ENCODE peak calls at places on chromosome 2, in seven cellular contexts. U, V, T, J, L, D and N are unnamed samples.

GRCh38 chr2:10462178-10463083 is 14.3 kb upstream of the ODC1 start:
- DNase-seq in U (no peak), V (no peak), T (no peak), J (no peak), L (no peak), D (no peak), N (peak; percentile 42)

GRCh38 chr2:121489284-121489683 is 41.4 kb upstream of the RNU4ATAC start:
- DNase-seq in U (no peak), V (no peak), T (no peak), J (no peak), L (no peak), D (peak; percentile 54), N (no peak)

GRCh38 chr2:180367831-180368230 is 360.7 kb upstream of the CWC22 start:
- DNase-seq in U (no peak), V (no peak), T (peak; percentile 11), J (no peak), L (no peak), D (peak; percentile 68), N (peak; percentile 18)

GRCh38 chr2:28979041-28979440 is 2.1 kb upstream of the TOGARAM2 start:
- DNase-seq in U (no peak), V (no peak), T (no peak), J (no peak), L (no peak), D (no peak), N (no peak)

GRCh38 chr2:39902103-39902502 is 123.0 kb upstream of the THUMPD2 start:
- DNase-seq in U (no peak), V (no peak), T (peak; percentile 73), J (no peak), L (no peak), D (peak; percentile 45), N (no peak)

GRCh38 chr2:40700211-40700954 is 248.5 kb upstream of the SLC8A1 start:
- DNase-seq in U (no peak), V (no peak), T (no peak), J (no peak), L (no peak), D (no peak), N (no peak)

GRCh38 chr2:156001851-156002250 is 330.7 kb downstream of the NR4A2 start:
- DNase-seq in U (no peak), V (no peak), T (no peak), J (no peak), L (no peak), D (no peak), N (no peak)

GRCh38 chr2:3638456-3638810 is 19.6 kb upstream of the ALLC start:
- DNase-seq in U (no peak), V (no peak), T (no peak), J (peak; percentile 21), L (no peak), D (no peak), N (no peak)

GRCh38 chr2:105426626-105427292 is 27.9 kb upstream of the FHL2 start:
- DNase-seq in U (no peak), V (no peak), T (no peak), J (no peak), L (no peak), D (no peak), N (no peak)

GRCh38 chr2:117470311-117471095 is 344.0 kb upstream of the DDX18 start:
- DNase-seq in U (no peak), V (no peak), T (no peak), J (no peak), L (no peak), D (peak; percentile 43), N (peak; percentile 77)

GRCh38 chr2:237326250-237327171 is 87.5 kb downstream of the COL6A3 start:
- DNase-seq in U (no peak), V (no peak), T (no peak), J (no peak), L (no peak), D (no peak), N (no peak)

GRCh38 chr2:105252271-105252670 is 10.7 kb downstream of the GPR45 start:
- DNase-seq in U (no peak), V (no peak), T (no peak), J (no peak), L (no peak), D (no peak), N (no peak)

GRCh38 chr2:211724933-211725332 is 813.7 kb downstream of the ERBB4 start:
- DNase-seq in U (no peak), V (no peak), T (no peak), J (no peak), L (no peak), D (no peak), N (no peak)

GRCh38 chr2:109438773-109439191 is 175.0 kb downstream of the SEPTIN10 start:
- DNase-seq in U (no peak), V (no peak), T (peak; percentile 67), J (peak; percentile 20), L (peak; percentile 85), D (peak; percentile 33), N (no peak)

GRCh38 chr2:60819936-60820335 is 61.4 kb upstream of the REL start:
- DNase-seq in U (no peak), V (no peak), T (no peak), J (no peak), L (no peak), D (no peak), N (no peak)

GRCh38 chr2:96939415-96939814 is 47.0 kb downstream of the FAM178B start:
- DNase-seq in U (no peak), V (no peak), T (no peak), J (no peak), L (no peak), D (no peak), N (no peak)

GRCh38 chr2:191650896-191651773 is 26.8 kb upstream of the NABP1 start:
- DNase-seq in U (no peak), V (peak; percentile 75), T (no peak), J (no peak), L (no peak), D (peak; percentile 25), N (no peak)

GRCh38 chr2:47221956-47222355 is 66.8 kb upstream of the STPG4 start:
- DNase-seq in U (no peak), V (no peak), T (peak; percentile 53), J (no peak), L (no peak), D (no peak), N (no peak)

GRCh38 chr2:224023188-224023587 is 15.9 kb downstream of the SERPINE2 start:
- DNase-seq in U (no peak), V (no peak), T (peak; percentile 47), J (no peak), L (no peak), D (peak; percentile 77), N (no peak)

GRCh38 chr2:48315847-48316194 is 214.1 kb upstream of the STON1 start:
- DNase-seq in U (peak; percentile 58), V (no peak), T (peak; percentile 2), J (no peak), L (no peak), D (peak; percentile 28), N (peak; percentile 29)

GRCh38 chr2:61291851-61292575 is 130.0 kb downstream of the C2orf74 start:
- DNase-seq in U (no peak), V (no peak), T (no peak), J (no peak), L (no peak), D (no peak), N (no peak)

GRCh38 chr2:45300026-45300750 is 290.9 kb upstream of the SIX2 start:
- DNase-seq in U (no peak), V (no peak), T (no peak), J (no peak), L (no peak), D (no peak), N (peak; percentile 75)

GRCh38 chr2:196066794-196067382 is 1.7 kb downstream of the DNAH7 start:
- DNase-seq in U (no peak), V (no peak), T (no peak), J (no peak), L (no peak), D (peak; percentile 65), N (no peak)

GRCh38 chr2:102803041-102803896 is 41.4 kb downstream of the TMEM182 start:
- DNase-seq in U (no peak), V (no peak), T (no peak), J (no peak), L (no peak), D (no peak), N (no peak)

GRCh38 chr2:26562811-26563645 is 78.1 kb downstream of the CIB4 start:
- DNase-seq in U (no peak), V (no peak), T (no peak), J (peak; percentile 66), L (no peak), D (peak; percentile 61), N (peak; percentile 38)

DNA sequence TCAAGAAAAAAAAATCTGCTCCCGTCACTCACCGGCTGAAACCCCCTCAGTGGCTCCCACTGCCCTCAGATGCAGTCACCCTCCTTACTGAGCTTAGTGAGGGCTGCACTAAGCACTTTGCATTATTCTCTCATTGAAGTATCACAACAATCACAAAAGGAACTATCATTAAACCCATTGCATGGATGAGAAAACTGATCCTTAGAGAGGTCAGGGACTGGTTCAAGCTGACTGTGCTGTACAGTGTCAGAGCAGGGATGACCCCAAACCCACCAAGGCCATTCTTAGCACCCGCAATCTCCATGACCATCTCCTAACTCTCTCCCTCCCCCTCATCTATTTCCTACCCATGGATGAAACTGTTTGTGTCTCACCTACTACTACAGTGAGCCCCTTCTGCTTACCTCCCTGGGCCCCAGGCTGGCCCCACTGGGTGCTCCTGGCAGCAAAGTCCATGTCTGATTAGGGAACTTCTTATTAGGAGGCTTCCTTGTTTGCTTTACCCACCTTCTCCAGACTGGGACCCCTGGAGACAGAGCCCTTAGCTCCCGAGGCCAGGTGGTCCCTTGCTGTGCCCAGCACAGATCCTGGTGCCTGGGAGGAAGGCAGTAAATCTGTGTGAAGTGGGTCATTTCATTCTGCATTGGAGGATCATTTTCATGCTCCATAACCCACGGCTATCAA is 139.3 kb upstream of the ID2 start:
- DNase-seq in U (peak; percentile 9), V (no peak), T (no peak), J (no peak), L (no peak), D (no peak), N (no peak)
- H3K4me3 ChIP-seq in U (no peak overlapping the region), V (no peak overlapping the region), T (no peak overlapping the region), J (no peak overlapping the region), L (no peak overlapping the region), D (no peak overlapping the region), N (no peak overlapping the region)

GRCh38 chr2:70469435-70469834 is 84.2 kb downstream of the TGFA start:
- DNase-seq in U (no peak), V (no peak), T (no peak), J (no peak), L (no peak), D (no peak), N (no peak)
- TF ChIP-seq CTCF in U (no peak), V (no peak), T (peak; percentile 14), J (no peak), L (no peak), D (peak; percentile 26), N (no peak)

GRCh38 chr2:207629553-207629952 is 4.4 kb upstream of the METTL21A start:
- DNase-seq in U (no peak), V (no peak), T (no peak), J (no peak), L (no peak), D (no peak), N (no peak)
- H3K4me3 ChIP-seq in U (no peak overlapping the region), V (no peak overlapping the region), T (no peak overlapping the region), J (no peak overlapping the region), L (no peak overlapping the region), D (no peak overlapping the region), N (no peak overlapping the region)

DNA sequence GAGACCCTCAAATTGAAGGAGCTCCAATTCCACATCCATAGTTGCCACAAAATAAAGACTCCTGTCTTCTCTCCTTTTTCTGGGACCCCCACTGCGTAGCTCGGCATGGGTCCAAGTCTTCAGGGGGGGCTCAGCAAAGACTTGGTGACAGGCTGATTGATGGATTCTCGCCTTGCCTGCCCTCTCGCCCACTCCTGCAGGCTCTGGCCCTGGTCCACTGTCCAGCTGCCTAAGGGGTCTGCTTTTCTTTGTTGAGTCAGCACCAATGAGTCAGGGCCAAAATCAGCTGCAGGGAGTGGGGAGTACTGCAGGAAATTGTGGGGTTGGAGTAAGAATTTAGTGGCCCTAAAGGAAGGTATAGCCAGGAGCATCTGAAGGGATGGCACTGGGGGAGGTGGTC is 21.5 kb downstream of the RPL37A start:
- DNase-seq in U (no peak), V (no peak), T (peak; percentile 48), J (no peak), L (no peak), D (no peak), N (no peak)
- TF ChIP-seq CTCF in U (no peak), V (no peak), T (no peak), J (no peak), L (no peak), D (no peak), N (no peak)